ENCODE peak calls at places on chromosomes 11 and 22, in seven cellular contexts. One of them, this sample, is unnamed.
A peak's percentile ranks its signal among the peaks of the same experiment; 100 is the strongest.

GRCh38 chr11:12087075-12087775 is 23.2 kb upstream of the MICAL2 start:
- DNase-seq in tibial nerve: no peak
- DNase-seq in PC-9: peak; percentile 33
- DNase-seq in breast epithelium: no peak
- DNase-seq in Peyer's patch: peak; percentile 51
- DNase-seq in heart left ventricle: no peak
- DNase-seq in mammary epithelial cell: peak; percentile 87
- DNase-seq in this sample: no peak

GRCh38 chr22:23008887-23009286 is 61.4 kb upstream of the GNAZ start:
- DNase-seq in tibial nerve: no peak
- DNase-seq in PC-9: no peak
- DNase-seq in breast epithelium: no peak
- DNase-seq in Peyer's patch: no peak
- DNase-seq in heart left ventricle: no peak
- DNase-seq in mammary epithelial cell: no peak
- DNase-seq in this sample: no peak

GRCh38 chr11:115317428-115318185 is 186.6 kb downstream of the CADM1 start:
- DNase-seq in tibial nerve: no peak
- DNase-seq in PC-9: no peak
- DNase-seq in breast epithelium: no peak
- DNase-seq in Peyer's patch: no peak
- DNase-seq in heart left ventricle: no peak
- DNase-seq in mammary epithelial cell: no peak
- DNase-seq in this sample: no peak

GRCh38 chr11:82927264-82927880 is 25.8 kb downstream of the DDIAS start:
- DNase-seq in tibial nerve: peak; percentile 19
- DNase-seq in PC-9: peak; percentile 5
- DNase-seq in breast epithelium: no peak
- DNase-seq in Peyer's patch: no peak
- DNase-seq in heart left ventricle: no peak
- DNase-seq in mammary epithelial cell: peak; percentile 45
- DNase-seq in this sample: no peak

GRCh38 chr11:1852885-1853284 is at the start of gene LSP1:
- DNase-seq in tibial nerve: no peak
- DNase-seq in PC-9: no peak
- DNase-seq in breast epithelium: no peak
- DNase-seq in Peyer's patch: no peak
- DNase-seq in heart left ventricle: no peak
- DNase-seq in mammary epithelial cell: no peak
- DNase-seq in this sample: no peak

GRCh38 chr11:61350336-61350735 is 11.3 kb downstream of the CYB561A3 start:
- DNase-seq in tibial nerve: no peak
- DNase-seq in PC-9: no peak
- DNase-seq in breast epithelium: no peak
- DNase-seq in Peyer's patch: no peak
- DNase-seq in heart left ventricle: no peak
- DNase-seq in mammary epithelial cell: no peak
- DNase-seq in this sample: no peak

GRCh38 chr11:81644239-81644840 is 1089.3 kb downstream of the FAM181B start:
- DNase-seq in tibial nerve: no peak
- DNase-seq in PC-9: peak; percentile 11
- DNase-seq in breast epithelium: no peak
- DNase-seq in Peyer's patch: no peak
- DNase-seq in heart left ventricle: no peak
- DNase-seq in mammary epithelial cell: peak; percentile 51
- DNase-seq in this sample: peak; percentile 77

GRCh38 chr11:120658071-120658423 is 146.5 kb downstream of the GRIK4 start:
- DNase-seq in tibial nerve: no peak
- DNase-seq in PC-9: no peak
- DNase-seq in breast epithelium: no peak
- DNase-seq in Peyer's patch: no peak
- DNase-seq in heart left ventricle: no peak
- DNase-seq in mammary epithelial cell: no peak
- DNase-seq in this sample: no peak

GRCh38 chr11:1860108-1860507 is 7.2 kb downstream of the LSP1 start:
- DNase-seq in tibial nerve: no peak
- DNase-seq in PC-9: no peak
- DNase-seq in breast epithelium: no peak
- DNase-seq in Peyer's patch: no peak
- DNase-seq in heart left ventricle: no peak
- DNase-seq in mammary epithelial cell: no peak
- DNase-seq in this sample: no peak

GRCh38 chr11:80719292-80719646 is 1278.4 kb upstream of the TENM4 start:
- DNase-seq in tibial nerve: no peak
- DNase-seq in PC-9: no peak
- DNase-seq in breast epithelium: no peak
- DNase-seq in Peyer's patch: no peak
- DNase-seq in heart left ventricle: no peak
- DNase-seq in mammary epithelial cell: no peak
- DNase-seq in this sample: no peak

GRCh38 chr22:41963453-41964105 is 5.7 kb upstream of the SEPTIN3 start:
- DNase-seq in tibial nerve: peak; percentile 17
- DNase-seq in PC-9: no peak
- DNase-seq in breast epithelium: no peak
- DNase-seq in Peyer's patch: no peak
- DNase-seq in heart left ventricle: no peak
- DNase-seq in mammary epithelial cell: no peak
- DNase-seq in this sample: peak; percentile 70

GRCh38 chr11:130160460-130161090 is 993 bp downstream of the ST14 start:
- DNase-seq in tibial nerve: no peak
- DNase-seq in PC-9: no peak
- DNase-seq in breast epithelium: no peak
- DNase-seq in Peyer's patch: no peak
- DNase-seq in heart left ventricle: no peak
- DNase-seq in mammary epithelial cell: peak; percentile 27
- DNase-seq in this sample: peak; percentile 70

GRCh38 chr11:130157840-130158239 is 1.7 kb upstream of the ST14 start:
- DNase-seq in tibial nerve: no peak
- DNase-seq in PC-9: no peak
- DNase-seq in breast epithelium: no peak
- DNase-seq in Peyer's patch: no peak
- DNase-seq in heart left ventricle: no peak
- DNase-seq in mammary epithelial cell: no peak
- DNase-seq in this sample: no peak

GRCh38 chr11:130159657-130160459 is at the start of gene ST14:
- DNase-seq in tibial nerve: no peak
- DNase-seq in PC-9: peak; percentile 76
- DNase-seq in breast epithelium: peak; percentile 81
- DNase-seq in Peyer's patch: peak; percentile 92
- DNase-seq in heart left ventricle: no peak
- DNase-seq in mammary epithelial cell: peak; percentile 82
- DNase-seq in this sample: peak; percentile 83

GRCh38 chr11:130157111-130157510 is 2.5 kb upstream of the ST14 start:
- DNase-seq in tibial nerve: no peak
- DNase-seq in PC-9: no peak
- DNase-seq in breast epithelium: no peak
- DNase-seq in Peyer's patch: no peak
- DNase-seq in heart left ventricle: no peak
- DNase-seq in mammary epithelial cell: no peak
- DNase-seq in this sample: no peak

GRCh38 chr11:130159139-130159538 is 443 bp upstream of the ST14 start:
- DNase-seq in tibial nerve: no peak
- DNase-seq in PC-9: no peak
- DNase-seq in breast epithelium: no peak
- DNase-seq in Peyer's patch: no peak
- DNase-seq in heart left ventricle: no peak
- DNase-seq in mammary epithelial cell: no peak
- DNase-seq in this sample: no peak
- H3K4me3 ChIP-seq in tibial nerve: peak overlapping the region; percentile 45
- H3K4me3 ChIP-seq in PC-9: peak overlapping the region; percentile 100
- H3K4me3 ChIP-seq in breast epithelium: peak overlapping the region; percentile 79
- H3K4me3 ChIP-seq in Peyer's patch: peak overlapping the region; percentile 77
- H3K4me3 ChIP-seq in heart left ventricle: no peak overlapping the region
- H3K4me3 ChIP-seq in mammary epithelial cell: no peak overlapping the region
- H3K4me3 ChIP-seq in this sample: no peak overlapping the region

DNA sequence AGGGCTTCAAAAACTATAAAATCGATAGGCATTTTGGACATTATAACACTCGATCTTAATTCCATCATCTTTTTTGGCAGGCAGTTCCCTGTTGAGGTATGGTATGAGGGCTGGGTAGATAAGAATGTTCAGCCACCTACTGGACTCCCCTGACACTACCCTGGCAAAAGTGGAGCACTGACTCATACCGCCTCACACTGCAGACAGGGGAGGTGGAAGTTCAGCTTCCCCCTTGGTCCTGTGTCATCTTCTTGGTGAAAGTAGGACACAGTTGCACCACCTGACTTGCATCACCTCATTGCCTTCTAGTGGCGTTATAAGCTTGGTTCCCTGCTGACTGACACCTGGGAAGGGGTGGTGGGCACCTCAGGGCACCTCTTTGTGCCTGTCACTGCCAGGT is 30.4 kb downstream of the PAAF1 start:
- DNase-seq in tibial nerve: no peak
- DNase-seq in PC-9: peak; percentile 14
- DNase-seq in breast epithelium: no peak
- DNase-seq in Peyer's patch: no peak
- DNase-seq in heart left ventricle: no peak
- DNase-seq in mammary epithelial cell: peak; percentile 67
- DNase-seq in this sample: peak; percentile 43
- TF ChIP-seq CTCF in tibial nerve: no peak
- TF ChIP-seq CTCF in PC-9: peak; percentile 40
- TF ChIP-seq CTCF in breast epithelium: no peak
- TF ChIP-seq CTCF in Peyer's patch: no peak
- TF ChIP-seq CTCF in heart left ventricle: peak; percentile 30
- TF ChIP-seq CTCF in mammary epithelial cell: peak; percentile 32
- TF ChIP-seq CTCF in this sample: peak; percentile 33

GRCh38 chr11:57469268-57469667 is 8.9 kb downstream of the RTN4RL2 start:
- DNase-seq in tibial nerve: no peak
- DNase-seq in PC-9: no peak
- DNase-seq in breast epithelium: no peak
- DNase-seq in Peyer's patch: no peak
- DNase-seq in heart left ventricle: no peak
- DNase-seq in mammary epithelial cell: no peak
- DNase-seq in this sample: no peak
- H3K27me3 ChIP-seq in tibial nerve: peaks cover 27% of the 10 kb centered on the region
- H3K27me3 ChIP-seq in PC-9: no peaks in the 10 kb centered on the region
- H3K27me3 ChIP-seq in breast epithelium: no peaks in the 10 kb centered on the region
- H3K27me3 ChIP-seq in Peyer's patch: no peaks in the 10 kb centered on the region
- H3K27me3 ChIP-seq in heart left ventricle: no peaks in the 10 kb centered on the region
- H3K27me3 ChIP-seq in mammary epithelial cell: no peaks in the 10 kb centered on the region
- H3K27me3 ChIP-seq in this sample: peaks cover 85% of the 10 kb centered on the region

GRCh38 chr11:77047007-77047927 is 13.1 kb downstream of the B3GNT6 start:
- DNase-seq in tibial nerve: peak; percentile 97
- DNase-seq in PC-9: peak; percentile 81
- DNase-seq in breast epithelium: no peak
- DNase-seq in Peyer's patch: peak; percentile 73
- DNase-seq in heart left ventricle: no peak
- DNase-seq in mammary epithelial cell: peak; percentile 89
- DNase-seq in this sample: peak; percentile 88
- H3K4me3 ChIP-seq in tibial nerve: peak overlapping the region; percentile 41
- H3K4me3 ChIP-seq in PC-9: peak overlapping the region; percentile 68
- H3K4me3 ChIP-seq in breast epithelium: peak overlapping the region; percentile 61
- H3K4me3 ChIP-seq in Peyer's patch: peak overlapping the region; percentile 30
- H3K4me3 ChIP-seq in heart left ventricle: peak overlapping the region; percentile 43
- H3K4me3 ChIP-seq in mammary epithelial cell: peak overlapping the region; percentile 55
- H3K4me3 ChIP-seq in this sample: peak overlapping the region; percentile 69

This sample was measured in endodermal cell.